ENCODE peak calls at places on chromosomes 13 and 19, in four cellular contexts. Z is HEK293T, Q is HepG2, F is K562. M is an unnamed sample.

GRCh38 chr19:19627716-19628498 is at the start of gene LPAR2:
- DNase-seq in Z (no peak), Q (no peak), F (no peak), M (no peak)

GRCh38 chr13:36059366-36059765 is 71.8 kb downstream of the DCLK1 start:
- DNase-seq in Z (no peak), Q (no peak), F (no peak), M (no peak)

GRCh38 chr13:33787051-33787591 is 30.8 kb upstream of the RFC3 start:
- DNase-seq in Z (no peak), Q (no peak), F (no peak), M (peak)

GRCh38 chr19:51145926-51146493 is 3.9 kb downstream of the SIGLEC7 start:
- DNase-seq in Z (no peak), Q (no peak), F (no peak), M (no peak)

GRCh38 chr13:40087021-40088002 is 431.9 kb downstream of the COG6 start:
- DNase-seq in Z (no peak), Q (peak), F (no peak), M (no peak)

GRCh38 chr13:77637583-77637982 is 59.9 kb upstream of the SLAIN1 start:
- DNase-seq in Z (no peak), Q (no peak), F (no peak), M (no peak)

GRCh38 chr13:75635621-75636338 is at the start of gene LMO7:
- DNase-seq in Z (peak), Q (peak), F (peak), M (no peak)

GRCh38 chr19:33473644-33474305 is 47.8 kb downstream of the PEPD start:
- DNase-seq in Z (no peak), Q (no peak), F (no peak), M (no peak)

GRCh38 chr13:21118180-21118579 is 56.8 kb upstream of the LATS2 start:
- DNase-seq in Z (no peak), Q (no peak), F (no peak), M (no peak)

GRCh38 chr13:99892189-99892588 is 79.4 kb downstream of the ZIC5 start:
- DNase-seq in Z (no peak), Q (no peak), F (no peak), M (no peak)

GRCh38 chr19:23817519-23817918 is 58.8 kb upstream of the ZNF681 start:
- DNase-seq in Z (peak), Q (peak), F (peak), M (no peak)

GRCh38 chr13:104810242-104810641 is 1725.2 kb downstream of the EFNB2 start:
- DNase-seq in Z (no peak), Q (no peak), F (no peak), M (no peak)

GRCh38 chr19:12652219-12652618 is 14.3 kb downstream of the MAN2B1 start:
- DNase-seq in Z (no peak), Q (no peak), F (peak), M (no peak)

GRCh38 chr19:29526730-29527499 is 1.1 kb downstream of the VSTM2B start:
- DNase-seq in Z (no peak), Q (no peak), F (peak), M (no peak)

GRCh38 chr19:45471116-45471865 is 3.5 kb downstream of the FOSB start:
- DNase-seq in Z (no peak), Q (no peak), F (no peak), M (no peak)

GRCh38 chr13:33015791-33016323 is 366 bp upstream of the KL start:
- DNase-seq in Z (peak), Q (no peak), F (no peak), M (no peak)

GRCh38 chr19:623974-624373 is 9.4 kb downstream of the POLRMT start:
- DNase-seq in Z (no peak), Q (no peak), F (no peak), M (no peak)

GRCh38 chr19:38298841-38299680 is 5.0 kb upstream of the C19orf33 start:
- DNase-seq in Z (no peak), Q (no peak), F (no peak), M (no peak)

GRCh38 chr13:97574926-97575325 is 141.0 kb downstream of the RAP2A start:
- DNase-seq in Z (peak), Q (peak), F (no peak), M (no peak)

GRCh38 chr19:15138427-15138826 is 31.2 kb downstream of the SYDE1 start:
- DNase-seq in Z (no peak), Q (no peak), F (no peak), M (no peak)

GRCh38 chr13:113152894-113153809 is 5.3 kb upstream of the PROZ start:
- DNase-seq in Z (no peak), Q (peak), F (peak), M (no peak)

GRCh38 chr13:74920945-74921725 is 560.8 kb downstream of the TBC1D4 start:
- DNase-seq in Z (no peak), Q (no peak), F (peak), M (no peak)

GRCh38 chr19:10858204-10858828 is 10.1 kb downstream of the C19orf38 start:
- DNase-seq in Z (peak), Q (no peak), F (peak), M (no peak)

GRCh38 chr13:101624981-101625380 is 172.5 kb downstream of the ITGBL1 start:
- DNase-seq in Z (no peak), Q (no peak), F (no peak), M (no peak)

GRCh38 chr19:13838943-13839192 is 38.1 kb upstream of the NANOS3 start:
- DNase-seq in Z (no peak), Q (no peak), F (peak), M (no peak)
- TF ChIP-seq FOXK2 in Z (no peak), Q (no peak), F (no peak), M (no peak)

GRCh38 chr13:44471686-44472085 is 98.1 kb downstream of the SERP2 start:
- DNase-seq in Z (no peak), Q (no peak), F (no peak), M (no peak)

GRCh38 chr13:44470623-44471562 is 97.3 kb downstream of the SERP2 start:
- DNase-seq in Z (no peak), Q (peak), F (peak), M (no peak)

GRCh38 chr13:44474122-44474910 is 100.7 kb downstream of the SERP2 start:
- DNase-seq in Z (peak), Q (peak), F (no peak), M (no peak)
- TF ChIP-seq FOXK2 in Z (no peak), Q (no peak), F (no peak), M (no peak)

GRCh38 chr19:48870048-48870447 is 1.6 kb upstream of the PLEKHA4 start:
- DNase-seq in Z (no peak), Q (no peak), F (no peak), M (no peak)

GRCh38 chr19:48867119-48867921 is 1.1 kb downstream of the PLEKHA4 start:
- DNase-seq in Z (no peak), Q (no peak), F (peak), M (no peak)

GRCh38 chr19:48866692-48867091 is 1.7 kb downstream of the PLEKHA4 start:
- DNase-seq in Z (no peak), Q (no peak), F (no peak), M (no peak)

GRCh38 chr19:48868196-48868886 is at the start of gene PLEKHA4:
- DNase-seq in Z (no peak), Q (no peak), F (peak), M (no peak)

DNA sequence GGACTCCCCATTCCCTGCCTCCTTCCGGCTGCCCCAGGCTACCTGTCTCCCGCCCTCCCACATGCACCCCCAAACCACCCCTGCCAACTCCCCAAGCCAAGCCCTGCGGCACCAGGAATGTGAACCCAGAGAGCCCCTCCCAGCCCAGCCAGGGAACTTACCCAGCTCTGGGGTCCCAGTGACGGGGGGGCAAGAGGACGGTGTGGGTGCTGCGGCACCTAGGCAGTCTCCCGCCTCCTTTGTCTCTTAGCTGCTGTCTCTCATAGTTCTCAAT is 558 bp downstream of the PLEKHA4 start:
- DNase-seq in Z (no peak), Q (no peak), F (no peak), M (no peak)
- TF ChIP-seq FOXK2 in Z (no peak), Q (no peak), F (no peak), M (no peak)

GRCh38 chr13:105918842-105919741 is 616.4 kb downstream of the EFNB2 start:
- DNase-seq in Z (peak), Q (peak), F (no peak), M (no peak)

GRCh38 chr13:105920375-105920774 is 615.1 kb downstream of the EFNB2 start:
- DNase-seq in Z (no peak), Q (no peak), F (no peak), M (no peak)

GRCh38 chr13:105915451-105915850 is 620.0 kb downstream of the EFNB2 start:
- DNase-seq in Z (no peak), Q (no peak), F (no peak), M (no peak)

DNA sequence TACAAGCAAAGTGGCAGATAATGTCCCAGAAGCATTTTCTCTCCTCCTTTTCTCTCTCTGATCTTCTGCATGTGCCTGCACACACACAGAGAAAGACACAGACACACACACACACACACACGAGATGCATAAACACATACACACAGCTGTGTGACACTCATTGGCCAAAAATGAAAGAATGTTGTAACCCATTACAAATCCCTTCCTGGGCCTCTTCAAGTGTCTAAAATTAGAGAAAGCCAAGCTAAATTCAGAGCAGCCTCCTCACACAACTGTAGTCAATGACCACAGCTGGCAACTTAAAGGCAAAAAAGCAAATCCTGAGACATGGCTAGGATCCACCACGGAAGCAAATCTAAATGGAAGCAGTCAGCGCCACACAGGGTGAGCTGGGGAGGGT is 620.8 kb downstream of the EFNB2 start:
- DNase-seq in Z (no peak), Q (no peak), F (no peak), M (no peak)
- TF ChIP-seq FOXK2 in Z (no peak), Q (no peak), F (no peak), M (no peak)

GRCh38 chr19:5839312-5840017 is at the start of gene FUT6:
- DNase-seq in Z (no peak), Q (peak), F (no peak), M (no peak)
- TF ChIP-seq FOXK2 in Z (no peak), Q (no peak), F (no peak), M (no peak)

DNA sequence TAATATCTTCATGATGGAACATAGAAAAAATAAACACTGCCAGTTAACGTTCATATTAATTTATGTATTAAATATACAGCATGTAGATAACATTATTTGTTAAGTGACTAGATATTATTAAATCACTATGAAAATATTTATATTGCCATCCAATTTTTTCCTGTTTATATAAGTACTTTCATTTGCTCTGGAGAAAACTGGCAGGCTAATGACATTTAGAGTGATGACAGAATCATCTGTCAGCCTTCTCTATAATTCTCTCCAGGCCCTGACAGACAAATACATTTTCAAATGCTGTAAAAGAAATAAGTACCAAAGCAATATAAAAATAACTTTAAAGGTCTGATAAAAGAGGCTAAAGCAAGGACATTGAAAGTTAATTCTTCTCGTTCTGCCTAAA is 2556.7 kb upstream of the PCDH20 start:
- DNase-seq in Z (no peak), Q (no peak), F (no peak), M (no peak)
- TF ChIP-seq FOXK2 in Z (no peak), Q (no peak), F (no peak), M (no peak)

DNA sequence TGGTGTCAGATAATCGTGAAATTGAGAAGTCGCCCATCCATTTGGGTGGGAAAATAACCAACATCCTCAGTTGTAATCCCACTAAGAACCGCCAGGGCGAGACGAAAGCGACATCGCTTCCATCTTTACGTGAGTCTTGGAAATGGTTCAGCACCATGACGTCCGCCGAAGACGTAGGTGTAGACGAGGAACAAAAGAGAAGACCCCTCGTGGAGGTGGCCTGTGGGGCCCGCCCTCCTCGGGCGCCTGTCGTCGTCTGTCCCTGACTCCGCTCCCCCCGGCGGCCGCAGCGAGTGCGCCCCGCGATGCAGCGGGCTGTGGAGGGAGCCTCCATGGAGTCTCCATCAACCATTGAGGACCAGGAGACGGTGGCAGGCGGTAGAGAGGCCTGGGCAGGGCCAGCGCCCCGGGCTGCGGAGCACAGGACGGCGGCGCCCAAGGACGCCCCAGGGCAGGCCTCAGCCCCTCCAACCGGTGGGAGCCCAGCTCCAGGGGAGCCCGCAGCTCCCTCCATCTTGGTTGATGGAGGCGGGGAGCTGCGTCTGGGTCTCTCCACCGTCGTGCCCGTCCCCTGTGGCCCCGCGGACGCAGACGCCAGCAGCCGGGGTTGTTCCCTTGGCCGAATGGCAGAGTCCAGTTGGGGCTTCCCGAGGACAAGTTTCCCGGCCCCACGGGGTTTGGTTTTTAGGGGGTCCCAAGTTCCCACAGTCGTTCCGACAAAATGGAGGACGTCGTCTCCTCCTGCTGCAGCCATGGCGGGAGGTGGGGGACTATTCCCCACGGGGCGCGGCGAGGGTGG is 1.0 kb upstream of the ZMYM2 start:
- DNase-seq in Z (peak), Q (no peak), F (no peak), M (peak)
- TF ChIP-seq FOXK2 in Z (no peak), Q (no peak), F (no peak), M (no peak)